ENCODE peak calls at places on chromosome 10, in four cellular contexts. C is tibial nerve, G is GM23338, J is PC-3. T is an unnamed sample.

GRCh38 chr10:248307-248706 is 113.1 kb downstream of the ZMYND11 start:
- DNase-seq in C (no peak), G (no peak), J (no peak), T (no peak)

GRCh38 chr10:95133016-95133752 is 60.9 kb upstream of the ACSM6 start:
- DNase-seq in C (peak), G (peak), J (peak), T (no peak)

GRCh38 chr10:86269332-86269731 is 97.3 kb downstream of the GRID1 start:
- DNase-seq in C (no peak), G (no peak), J (no peak), T (no peak)

GRCh38 chr10:63901228-63901627 is 380.0 kb downstream of the REEP3 start:
- DNase-seq in C (no peak), G (peak), J (peak), T (no peak)

GRCh38 chr10:112461029-112461887 is 14.2 kb downstream of the VTI1A start:
- DNase-seq in C (no peak), G (no peak), J (peak), T (no peak)

GRCh38 chr10:93072713-93073538 is 767 bp upstream of the CYP26A1 start:
- DNase-seq in C (no peak), G (peak), J (no peak), T (peak)

GRCh38 chr10:42519761-42520460 is 118.5 kb downstream of the ZNF33B start:
- DNase-seq in C (no peak), G (peak), J (no peak), T (no peak)

GRCh38 chr10:117363027-117363426 is 12.2 kb downstream of the PDZD8 start:
- DNase-seq in C (no peak), G (no peak), J (peak), T (no peak)

GRCh38 chr10:75062191-75062849 is 49.1 kb upstream of the SAMD8 start:
- DNase-seq in C (no peak), G (no peak), J (no peak), T (no peak)

GRCh38 chr10:84822926-84823325 is 494.5 kb downstream of the CCSER2 start:
- DNase-seq in C (no peak), G (no peak), J (no peak), T (no peak)

GRCh38 chr10:128520191-128520815 is 394.1 kb upstream of the MKI67 start:
- DNase-seq in C (no peak), G (no peak), J (no peak), T (no peak)

GRCh38 chr10:84706875-84707274 is 378.5 kb downstream of the CCSER2 start:
- DNase-seq in C (no peak), G (no peak), J (no peak), T (no peak)

GRCh38 chr10:103986360-103986759 is 19.4 kb downstream of the SLK start:
- DNase-seq in C (no peak), G (no peak), J (no peak), T (no peak)

GRCh38 chr10:34320265-34320664 is 494.8 kb downstream of the PARD3 start:
- DNase-seq in C (no peak), G (no peak), J (no peak), T (no peak)
- H3K27ac ChIP-seq in C (no peak), G (no peak), J (peak), T (peak)

GRCh38 chr10:132417957-132418441 is 21.0 kb downstream of the PWWP2B start:
- DNase-seq in C (no peak), G (no peak), J (no peak), T (no peak)

GRCh38 chr10:132415255-132415654 is 18.3 kb downstream of the PWWP2B start:
- DNase-seq in C (no peak), G (no peak), J (no peak), T (no peak)

GRCh38 chr10:132417249-132417878 is 20.4 kb downstream of the PWWP2B start:
- DNase-seq in C (no peak), G (no peak), J (no peak), T (peak)

GRCh38 chr10:132415956-132416355 is 19.0 kb downstream of the PWWP2B start:
- DNase-seq in C (no peak), G (no peak), J (no peak), T (peak)

DNA sequence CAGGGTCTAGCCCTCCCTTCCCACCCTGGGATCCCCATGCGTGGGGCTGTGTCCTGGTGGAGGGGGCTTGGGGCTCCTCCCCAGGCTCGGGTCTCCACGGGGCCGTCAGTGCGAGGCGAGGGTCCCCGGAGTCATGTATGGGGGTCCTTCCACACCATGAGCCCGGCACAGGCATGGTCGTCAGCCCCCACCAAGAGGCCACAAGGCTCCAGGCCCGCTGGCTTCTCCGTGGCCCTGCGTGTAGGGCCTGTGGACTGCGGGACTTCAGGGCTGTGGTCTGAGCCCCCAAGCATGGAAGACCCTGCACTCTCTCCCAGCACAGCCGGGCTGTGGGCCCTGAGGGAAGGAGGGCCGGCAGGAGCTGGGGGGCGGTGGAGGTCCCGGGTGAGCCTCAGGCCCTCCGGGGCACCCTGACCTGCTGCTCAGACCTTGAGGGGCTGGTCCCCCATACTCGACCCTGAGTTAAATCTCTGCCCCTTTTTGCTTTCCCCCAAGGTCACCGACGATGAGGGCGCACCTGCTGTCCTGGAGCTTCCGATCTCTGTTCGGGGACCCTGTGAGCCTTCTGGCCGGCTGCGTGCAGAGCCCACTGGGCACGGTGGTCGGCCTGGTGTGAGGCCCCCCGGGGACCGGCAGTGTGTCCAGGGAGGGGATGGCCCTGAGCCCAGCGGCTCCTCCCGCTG is 19.7 kb downstream of the PWWP2B start:
- DNase-seq in C (no peak), G (no peak), J (no peak), T (no peak)
- H3K27ac ChIP-seq in C (peak), G (no peak), J (no peak), T (no peak)

DNA sequence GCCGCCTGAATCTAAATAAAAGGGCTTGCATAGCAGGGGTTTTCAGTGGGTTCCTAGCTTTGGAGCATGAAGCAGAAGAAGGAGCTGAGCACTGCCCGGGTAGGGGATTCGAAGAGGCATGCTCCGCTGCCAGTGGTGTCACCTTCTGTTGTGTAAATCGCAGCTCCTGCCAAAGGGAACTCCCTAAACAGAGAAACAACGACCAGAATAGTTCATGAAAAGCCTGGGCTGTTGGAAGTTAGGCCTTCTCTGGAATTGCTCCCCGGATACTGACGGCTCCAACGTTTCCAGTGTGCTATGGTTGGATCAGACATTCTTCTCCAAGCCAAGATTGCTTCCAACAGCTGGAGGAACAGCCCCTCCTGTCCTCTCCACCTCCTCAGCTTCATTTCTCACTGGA is 546.0 kb upstream of the FZD8 start:
- DNase-seq in C (no peak), G (peak), J (no peak), T (no peak)
- H3K27ac ChIP-seq in C (no peak), G (no peak), J (no peak), T (no peak)

GRCh38 chr10:31604141-31604540 is 285.1 kb downstream of the ZEB1 start:
- DNase-seq in C (no peak), G (peak), J (no peak), T (no peak)
- H3K27ac ChIP-seq in C (peak), G (no peak), J (no peak), T (peak)

DNA sequence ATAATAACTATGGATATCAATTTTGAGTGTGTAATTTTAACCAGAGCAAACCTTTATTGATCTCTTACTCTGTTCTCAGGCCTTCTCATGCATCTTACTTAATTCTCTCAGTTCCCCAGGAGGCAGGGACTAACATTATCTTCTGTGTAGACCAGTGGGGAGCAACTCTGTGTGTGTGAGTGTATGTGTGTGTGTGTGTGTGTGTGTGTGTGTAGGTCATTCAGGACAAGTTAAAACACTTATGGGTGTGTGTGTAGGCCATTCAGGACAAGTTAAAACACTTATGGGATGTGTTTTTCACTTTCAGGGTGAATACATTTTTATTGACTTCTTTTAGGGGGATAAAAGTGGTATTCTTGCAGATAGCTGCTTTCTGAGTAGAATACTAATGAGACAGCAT is 145.0 kb downstream of the ADAM12 start:
- DNase-seq in C (no peak), G (no peak), J (no peak), T (no peak)
- H3K27ac ChIP-seq in C (no peak), G (no peak), J (no peak), T (no peak)

GRCh38 chr10:69179743-69180524 is at the start of gene SUPV3L1:
- DNase-seq in C (peak), G (peak), J (peak), T (peak)

GRCh38 chr10:69181433-69181832 is 1.4 kb downstream of the SUPV3L1 start:
- DNase-seq in C (no peak), G (no peak), J (no peak), T (no peak)

GRCh38 chr10:69176823-69177222 is 3.2 kb upstream of the SUPV3L1 start:
- DNase-seq in C (no peak), G (no peak), J (no peak), T (no peak)

GRCh38 chr10:69180525-69181204 is 631 bp downstream of the SUPV3L1 start:
- DNase-seq in C (no peak), G (peak), J (peak), T (peak)

GRCh38 chr10:69179089-69179742 is 818 bp upstream of the SUPV3L1 start:
- DNase-seq in C (no peak), G (no peak), J (no peak), T (no peak)
- H3K27ac ChIP-seq in C (peak), G (no peak), J (peak), T (peak)

GRCh38 chr10:101881036-101881774 is 37.6 kb upstream of the KCNIP2 start:
- DNase-seq in C (no peak), G (no peak), J (no peak), T (no peak)
- H3K27ac ChIP-seq in C (no peak), G (no peak), J (peak), T (no peak)

GRCh38 chr10:102604379-102604960 is 39.8 kb upstream of the TRIM8 start:
- DNase-seq in C (no peak), G (no peak), J (peak), T (no peak)
- H3K27ac ChIP-seq in C (no peak), G (peak), J (peak), T (peak)

DNA sequence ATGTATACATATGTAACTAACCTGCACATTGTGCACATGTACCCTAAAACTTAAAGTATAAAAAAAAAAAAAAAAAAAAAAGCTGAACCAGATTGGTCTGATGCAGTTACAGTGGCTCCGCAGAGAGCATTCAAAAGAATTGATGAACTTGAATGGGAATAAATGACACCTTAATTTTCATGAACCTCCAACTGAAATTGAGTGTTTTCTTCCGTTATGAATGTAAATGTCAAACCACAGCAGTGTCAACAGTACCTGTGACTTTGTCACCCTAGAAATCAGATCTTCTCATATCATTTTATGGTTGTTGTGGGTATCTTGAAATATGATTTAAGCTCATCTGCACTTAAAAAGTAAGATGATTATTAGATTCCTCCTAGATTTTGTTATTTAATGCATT is 32.7 kb upstream of the SRGN start:
- DNase-seq in C (no peak), G (no peak), J (no peak), T (no peak)
- H3K27ac ChIP-seq in C (no peak), G (no peak), J (no peak), T (peak)

DNA sequence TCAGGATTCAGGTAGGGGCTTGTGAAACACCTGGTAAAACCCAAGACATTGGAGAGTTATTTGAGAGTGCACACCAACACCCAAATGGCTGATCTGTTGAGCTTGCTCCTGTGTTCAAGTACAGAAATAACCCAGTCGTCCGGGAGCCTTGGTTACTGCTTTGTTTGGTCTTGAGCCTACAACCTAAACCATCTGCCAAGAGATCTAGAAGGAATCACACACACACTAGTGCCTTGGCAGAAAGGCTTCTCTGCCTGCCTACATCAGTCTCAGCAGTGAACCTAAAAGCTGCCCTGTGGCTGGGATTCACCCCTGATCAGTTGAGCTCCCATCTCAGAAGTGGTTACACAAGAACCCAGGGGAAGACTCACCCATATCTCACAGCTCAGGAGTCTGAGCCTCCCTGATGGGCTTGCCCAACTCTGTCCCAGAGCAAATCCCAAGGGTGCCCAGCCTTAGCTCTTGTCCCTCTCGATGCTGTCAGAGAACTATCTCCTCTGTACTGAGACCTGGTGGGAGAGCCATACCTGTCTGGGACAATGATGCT is 167.6 kb downstream of the CXCL12 start:
- DNase-seq in C (no peak), G (no peak), J (no peak), T (no peak)
- H3K27ac ChIP-seq in C (no peak), G (no peak), J (no peak), T (no peak)

T was measured in left lung.